ENCODE peak calls at places on chromosomes 12 and 14, in seven cellular contexts. T is cardiac fibroblast, J is GM04504, D is fibroblast of the aortic adventitia, L is sciatic nerve, B is HL-60, O is RPMI7951. C is an unnamed sample.
A peak's percentile ranks its signal among the peaks of the same experiment; 100 is the strongest.

GRCh38 chr14:45267084-45267483 is 14.1 kb upstream of the MIS18BP1 start:
- DNase-seq in T (no peak), B (no peak), L (no peak), J (no peak), D (peak; percentile 23), O (no peak), C (no peak)

GRCh38 chr14:37403656-37404055 is 191.4 kb downstream of the FOXA1 start:
- DNase-seq in B (no peak), L (no peak), J (no peak), T (no peak), O (no peak), D (no peak), C (no peak)

GRCh38 chr14:68627868-68628604 is 164.8 kb downstream of the ZFP36L1 start:
- DNase-seq in B (no peak), D (no peak), L (peak; percentile 88), T (peak; percentile 44), J (no peak), O (peak; percentile 76), C (peak; percentile 73)

GRCh38 chr12:119051474-119051873 is 70.1 kb downstream of the SRRM4 start:
- DNase-seq in B (no peak), L (no peak), T (no peak), O (no peak), J (no peak), D (no peak), C (no peak)

GRCh38 chr12:32126720-32127119 is 20.1 kb downstream of the BICD1 start:
- DNase-seq in J (peak; percentile 41), O (no peak), B (no peak), D (peak; percentile 34), T (peak; percentile 26), L (no peak), C (no peak)

GRCh38 chr14:53458368-53458814 is 305.3 kb upstream of the DDHD1 start:
- DNase-seq in B (no peak), J (peak; percentile 5), O (peak; percentile 65), D (peak; percentile 84), L (no peak), T (peak; percentile 56), C (no peak)

GRCh38 chr14:58941666-58942065 is 246.8 kb upstream of the DAAM1 start:
- DNase-seq in B (no peak), J (no peak), L (no peak), T (no peak), D (peak; percentile 10), O (peak; percentile 55), C (no peak)

GRCh38 chr14:32332415-32333116 is 3.5 kb downstream of the AKAP6 start:
- DNase-seq in O (no peak), B (no peak), T (no peak), J (no peak), L (no peak), D (no peak), C (no peak)

GRCh38 chr12:16454481-16454880 is 107.0 kb downstream of the MGST1 start:
- DNase-seq in J (no peak), L (no peak), B (no peak), D (peak; percentile 8), T (peak; percentile 17), O (no peak), C (no peak)

GRCh38 chr14:92755495-92755894 is 7.1 kb upstream of the LGMN start:
- DNase-seq in J (no peak), B (no peak), D (peak; percentile 31), T (peak; percentile 36), O (no peak), L (no peak), C (no peak)

GRCh38 chr12:75868501-75868900 is 163.1 kb downstream of the PHLDA1 start:
- DNase-seq in T (no peak), D (peak; percentile 36), L (no peak), O (no peak), B (no peak), J (no peak), C (no peak)

GRCh38 chr14:75734848-75735247 is 73.8 kb downstream of the TTLL5 start:
- DNase-seq in D (no peak), L (no peak), O (no peak), J (no peak), B (no peak), T (no peak), C (no peak)

GRCh38 chr14:58749066-58749669 is 111.4 kb downstream of the DACT1 start:
- DNase-seq in J (peak; percentile 67), O (peak; percentile 99), T (peak; percentile 80), D (peak; percentile 91), L (no peak), B (peak; percentile 39), C (no peak)

GRCh38 chr14:51807355-51807754 is 53.1 kb upstream of the GNG2 start:
- DNase-seq in O (no peak), B (no peak), D (peak; percentile 51), T (no peak), J (no peak), L (no peak), C (no peak)

C was measured in H1.